ENCODE peak calls at places on chromosomes 12 and 14, in eight cellular contexts. R is activated CD4-positive, alpha-beta T cell treated with anti-CD3 and anti-CD28 coated beads, Interleukin-2, amount 50 U/mL, for 48 hours; B is transverse colon; K is amygdala; L is neuronal stem cell; J is GM06990; M is posterior cingulate gyrus; Z is T-cell. E is an unnamed sample.

GRCh38 chr14:65832431-65833253 is 420.1 kb downstream of the FUT8 start:
- DNase-seq in J (no peak), R (no peak), B (no peak), M (no peak), K (no peak), L (no peak), Z (no peak), E (no peak)

GRCh38 chr14:71533396-71533795 is 398.8 kb upstream of the RGS6 start:
- DNase-seq in K (no peak), B (no peak), L (no peak), Z (no peak), J (no peak), R (no peak), M (no peak), E (no peak)

GRCh38 chr12:58976146-58976545 is 55.8 kb upstream of the LRIG3 start:
- DNase-seq in M (no peak), K (no peak), R (no peak), Z (no peak), J (no peak), L (no peak), B (no peak), E (no peak)

GRCh38 chr12:75971253-75971652 is 60.3 kb downstream of the PHLDA1 start:
- DNase-seq in R (no peak), M (no peak), K (no peak), B (no peak), Z (no peak), L (no peak), J (no peak), E (no peak)

GRCh38 chr14:25032092-25032784 is 17.7 kb downstream of the STXBP6 start:
- DNase-seq in L (no peak), B (no peak), Z (no peak), K (no peak), R (peak; percentile 5), M (no peak), J (no peak), E (no peak)

GRCh38 chr12:33588725-33589405 is 149.2 kb upstream of the SYT10 start:
- DNase-seq in B (no peak), K (no peak), J (no peak), R (no peak), L (no peak), Z (no peak), M (no peak), E (no peak)

GRCh38 chr12:39931231-39931630 is 174.7 kb downstream of the SLC2A13 start:
- DNase-seq in M (no peak), R (no peak), Z (no peak), L (no peak), J (no peak), B (peak; percentile 27), K (no peak), E (no peak)

GRCh38 chr12:72030272-72030671 is 91.6 kb downstream of the TPH2 start:
- DNase-seq in L (no peak), K (no peak), M (no peak), J (no peak), Z (no peak), R (no peak), B (no peak), E (no peak)

GRCh38 chr12:51923506-51924365 is 16.4 kb downstream of the ACVRL1 start:
- DNase-seq in J (peak; percentile 57), R (peak; percentile 69), B (peak; percentile 72), L (no peak), Z (peak; percentile 54), K (peak; percentile 13), M (no peak), E (no peak)

GRCh38 chr14:61696753-61697318 is 1.5 kb downstream of the HIF1A start:
- DNase-seq in M (no peak), Z (no peak), K (no peak), B (no peak), J (no peak), L (no peak), R (no peak), E (no peak)

GRCh38 chr14:53306267-53306721 is 153.2 kb upstream of the DDHD1 start:
- DNase-seq in J (peak; percentile 24), K (peak; percentile 48), M (peak; percentile 93), Z (peak; percentile 18), L (peak; percentile 62), B (peak; percentile 22), R (peak; percentile 54), E (no peak)

GRCh38 chr12:132723764-132724140 is 13.1 kb downstream of the PGAM5 start:
- DNase-seq in J (no peak), L (no peak), Z (no peak), R (no peak), M (no peak), K (no peak), B (no peak), E (no peak)

GRCh38 chr14:103533137-103533998 is 4.4 kb downstream of the TRMT61A start:
- DNase-seq in Z (no peak), L (no peak), M (no peak), J (no peak), R (no peak), B (no peak), K (no peak), E (no peak)